ENCODE peak calls at places on chromosomes 6 and 20, in seven cellular contexts. Y, K, G, B, Z, T and Q are unnamed samples.

GRCh38 chr6:15246217-15247211 is 645 bp downstream of the JARID2 start:
- DNase-seq in T (no peak), G (peak; percentile 32), B (no peak), Y (no peak), Z (no peak), K (no peak), Q (peak; percentile 75)

GRCh38 chr6:107118976-107119375 is 3.7 kb upstream of the BEND3 start:
- DNase-seq in K (no peak), Y (no peak), T (no peak), B (no peak), G (peak; percentile 55), Z (no peak), Q (no peak)

GRCh38 chr6:160992323-160993314 is 1.1 kb downstream of the MAP3K4 start:
- DNase-seq in K (peak; percentile 39), Z (no peak), Y (peak; percentile 36), T (peak; percentile 22), B (peak; percentile 49), G (peak; percentile 86), Q (peak; percentile 80)

GRCh38 chr6:168584671-168585070 is 143.7 kb downstream of the SMOC2 start:
- DNase-seq in Y (no peak), K (no peak), B (no peak), T (no peak), G (no peak), Z (no peak), Q (no peak)

GRCh38 chr6:132253211-132253610 is 148.1 kb downstream of the MOXD1 start:
- DNase-seq in T (no peak), K (no peak), Y (no peak), B (no peak), Z (no peak), G (no peak), Q (no peak)

GRCh38 chr6:79684821-79685220 is 53.7 kb downstream of the SH3BGRL2 start:
- DNase-seq in K (no peak), Z (no peak), B (no peak), T (no peak), Y (no peak), G (no peak), Q (no peak)

GRCh38 chr20:15875446-15875845 is 697.8 kb downstream of the KIF16B start:
- DNase-seq in T (no peak), Y (no peak), G (no peak), B (no peak), Z (no peak), K (no peak), Q (no peak)

GRCh38 chr6:134317471-134318131 is at the start of gene SGK1:
- DNase-seq in K (peak; percentile 12), Y (no peak), Z (peak; percentile 2), B (peak; percentile 9), T (peak; percentile 83), G (peak; percentile 70), Q (peak; percentile 79)

GRCh38 chr6:32814145-32814544 is 2.7 kb downstream of the HLA-DOB start:
- DNase-seq in B (no peak), Y (no peak), K (no peak), G (no peak), T (no peak), Z (no peak), Q (no peak)